ENCODE peak calls at places on chromosomes 1 and 21, in five cellular contexts. C is CD8-positive, alpha-beta T cell; V is heart right ventricle; J is mucosa of descending colon; N is astrocyte of the spinal cord. Z is an unnamed sample.

GRCh38 chr21:32519945-32520884 is 65.1 kb downstream of the TCP10L start:
- DNase-seq in C (no peak), V (no peak), J (no peak), N (no peak), Z (no peak)

GRCh38 chr1:40232444-40232843 is 15.3 kb upstream of the TMCO2 start:
- DNase-seq in C (peak), V (no peak), J (no peak), N (no peak), Z (peak)

GRCh38 chr1:192998536-192998935 is 60.6 kb downstream of the UCHL5 start:
- DNase-seq in C (no peak), V (no peak), J (no peak), N (no peak), Z (no peak)

GRCh38 chr1:222546548-222547259 is 1.2 kb downstream of the HHIPL2 start:
- DNase-seq in C (no peak), V (no peak), J (no peak), N (peak), Z (no peak)

GRCh38 chr1:153679337-153680119 is 1.0 kb downstream of the NPR1 start:
- DNase-seq in C (peak), V (peak), J (no peak), N (no peak), Z (no peak)

GRCh38 chr1:3072948-3073519 is 4.0 kb downstream of the PRDM16 start:
- DNase-seq in C (no peak), V (no peak), J (no peak), N (peak), Z (no peak)

GRCh38 chr1:151838491-151839412 is 868 bp downstream of the C2CD4D start:
- DNase-seq in C (no peak), V (no peak), J (peak), N (no peak), Z (peak)

GRCh38 chr1:172326171-172326570 is 94.3 kb upstream of the C1orf105 start:
- DNase-seq in C (no peak), V (no peak), J (no peak), N (peak), Z (no peak)

GRCh38 chr1:5611855-5612254 is 380.4 kb downstream of the NPHP4 start:
- DNase-seq in C (no peak), V (no peak), J (no peak), N (no peak), Z (no peak)

GRCh38 chr1:158506369-158506987 is 34.5 kb downstream of the OR10R2 start:
- DNase-seq in C (peak), V (peak), J (no peak), N (no peak), Z (peak)

GRCh38 chr1:230495891-230496385 is 69.8 kb upstream of the PGBD5 start:
- DNase-seq in C (no peak), V (no peak), J (no peak), N (no peak), Z (no peak)

GRCh38 chr1:40794915-40795715 is 11.5 kb downstream of the KCNQ4 start:
- DNase-seq in C (peak), V (no peak), J (no peak), N (no peak), Z (no peak)

GRCh38 chr1:37474697-37475379 is 458 bp downstream of the ZC3H12A start:
- DNase-seq in C (no peak), V (peak), J (no peak), N (peak), Z (peak)

GRCh38 chr1:164823486-164824279 is 264.7 kb downstream of the PBX1 start:
- DNase-seq in C (no peak), V (no peak), J (no peak), N (peak), Z (no peak)

GRCh38 chr1:43286533-43286932 is 1.2 kb upstream of the C1orf210 start:
- DNase-seq in C (no peak), V (no peak), J (peak), N (no peak), Z (no peak)

GRCh38 chr1:22801753-22802152 is 91.1 kb downstream of the EPHB2 start:
- DNase-seq in C (no peak), V (no peak), J (no peak), N (no peak), Z (no peak)

GRCh38 chr1:8460132-8460544 is 142.2 kb downstream of the SLC45A1 start:
- DNase-seq in C (no peak), V (no peak), J (no peak), N (peak), Z (no peak)
- H3K4me3 ChIP-seq in C (no peak), V (no peak), J (no peak), N (no peak), Z (no peak)

DNA sequence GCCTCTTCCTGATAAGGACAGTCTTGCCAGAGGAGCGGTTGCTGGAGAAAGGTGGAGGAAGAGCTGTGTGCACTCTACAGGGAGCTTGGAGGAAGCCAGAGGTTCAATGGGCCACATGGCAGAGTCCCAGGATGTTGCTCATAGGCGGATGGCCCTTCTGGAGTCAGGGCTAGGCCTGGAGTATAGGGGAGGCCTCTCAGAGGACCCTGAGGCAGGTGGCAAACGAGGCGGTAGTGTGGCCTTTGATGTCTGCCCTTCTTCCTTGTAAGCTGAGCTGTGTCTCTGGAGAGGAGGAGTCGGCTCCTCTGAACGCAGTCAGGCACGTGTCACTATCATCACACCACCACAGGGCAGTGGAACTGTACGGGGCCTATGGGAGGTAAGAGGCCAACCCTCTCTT is 8.6 kb downstream of the PKP1 start:
- DNase-seq in C (no peak), V (no peak), J (no peak), N (no peak), Z (no peak)
- H3K4me3 ChIP-seq in C (no peak), V (no peak), J (no peak), N (no peak), Z (no peak)

GRCh38 chr1:156490401-156491032 is 10.1 kb downstream of the MEF2D start:
- DNase-seq in C (no peak), V (peak), J (no peak), N (no peak), Z (no peak)

GRCh38 chr1:156492591-156493080 is 7.9 kb downstream of the MEF2D start:
- DNase-seq in C (no peak), V (peak), J (peak), N (no peak), Z (no peak)

GRCh38 chr1:156493154-156493631 is 7.4 kb downstream of the MEF2D start:
- DNase-seq in C (no peak), V (peak), J (peak), N (no peak), Z (no peak)

GRCh38 chr1:156491151-156491949 is 9.2 kb downstream of the MEF2D start:
- DNase-seq in C (no peak), V (no peak), J (peak), N (no peak), Z (no peak)

DNA sequence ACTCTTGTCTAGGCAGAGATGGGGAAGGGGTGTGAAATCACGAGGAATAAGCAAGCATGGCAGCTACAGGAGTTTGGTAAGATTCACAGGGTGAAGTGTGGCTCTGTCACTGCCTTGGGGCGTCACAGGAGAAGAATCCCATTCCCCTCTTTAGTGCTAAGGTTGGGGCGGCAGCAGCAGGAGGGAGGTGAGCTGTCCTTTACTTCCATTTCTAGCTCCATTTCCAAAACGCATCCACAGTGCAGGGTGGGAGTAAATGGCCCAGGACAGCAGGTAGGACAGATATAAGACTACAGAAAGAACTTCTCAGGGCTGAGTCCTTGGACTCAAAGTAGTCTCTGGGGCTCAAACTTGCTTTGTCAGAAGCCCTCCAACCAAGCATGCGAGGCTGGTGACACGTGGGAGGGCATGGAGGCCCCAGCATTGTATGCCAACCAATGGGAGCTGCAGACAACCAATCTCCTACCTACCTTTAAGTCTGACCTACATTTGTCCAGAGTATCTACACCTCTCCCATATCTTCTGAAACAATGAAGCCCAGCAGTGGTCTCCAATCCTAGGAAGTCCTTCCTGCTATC is 8.5 kb downstream of the MEF2D start:
- DNase-seq in C (no peak), V (no peak), J (no peak), N (no peak), Z (no peak)
- H3K4me3 ChIP-seq in C (no peak), V (peak), J (no peak), N (no peak), Z (no peak)

DNA sequence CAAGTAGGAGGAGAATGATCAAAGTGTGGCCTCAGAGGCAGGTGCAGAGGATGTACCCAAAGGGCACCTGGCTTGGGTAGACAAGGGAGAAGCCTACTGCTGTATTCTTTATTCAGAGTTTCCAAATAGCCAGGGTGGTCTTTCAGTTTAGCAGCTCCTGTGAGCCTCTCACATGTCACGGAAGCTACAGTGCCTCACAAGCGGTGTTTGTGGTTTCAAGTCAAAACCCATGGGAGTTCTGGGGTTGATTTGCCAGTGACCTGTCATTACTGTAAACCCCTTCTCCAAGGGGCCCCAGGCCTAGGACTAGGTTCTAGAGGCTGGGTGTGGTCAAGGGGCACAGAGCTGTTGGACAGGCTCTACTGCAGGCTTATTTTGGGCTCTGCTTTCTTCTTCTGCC is 10.2 kb upstream of the IL10 start:
- DNase-seq in C (no peak), V (no peak), J (no peak), N (no peak), Z (no peak)
- H3K4me3 ChIP-seq in C (no peak), V (no peak), J (no peak), N (no peak), Z (no peak)